ENCODE peak calls at places on chromosome X, in ten cellular contexts. P is bronchial epithelial cell; C is A172; Q is posterior cingulate gyrus; L is HTR-8/SVneo; K is COR-L47; O is ovary; I is stimulated activated CD4-positive, alpha-beta T cell treated with anti-CD3 and anti-CD28 coated beads, Interleukin-2, amount 100 ng/mL, for 48 hours; G is A673; W is NCI-H1436. B is an unnamed sample.

GRCh38 chrX:28884823-28885222 is 297.6 kb downstream of the IL1RAPL1 start:
- DNase-seq in W (no peak), P (no peak), I (no peak), Q (no peak), C (no peak), L (no peak), G (no peak), O (no peak), K (no peak), B (no peak)

GRCh38 chrX:154021131-154021611 is 1.5 kb upstream of the IRAK1 start:
- DNase-seq in C (peak), O (no peak), I (no peak), G (no peak), Q (no peak), W (no peak), P (peak), L (no peak), K (no peak), B (no peak)

GRCh38 chrX:75603833-75604232 is 81.0 kb upstream of the ZDHHC15 start:
- DNase-seq in K (no peak), I (no peak), L (no peak), W (peak), O (no peak), C (peak), Q (no peak), G (peak), P (peak), B (no peak)

GRCh38 chrX:9598344-9598743 is 133.5 kb downstream of the TBL1X start:
- DNase-seq in O (no peak), K (no peak), W (no peak), I (no peak), C (peak), P (no peak), G (no peak), Q (no peak), L (no peak), B (no peak)

GRCh38 chrX:50452782-50453181 is 17.8 kb downstream of the DGKK start:
- DNase-seq in P (no peak), O (no peak), K (no peak), G (peak), C (no peak), W (no peak), Q (no peak), L (no peak), I (no peak), B (no peak)

GRCh38 chrX:48154796-48155195 is 24.4 kb downstream of the SPACA5B start:
- DNase-seq in I (no peak), P (no peak), G (no peak), O (no peak), C (no peak), L (no peak), W (no peak), Q (no peak), K (no peak), B (no peak)

GRCh38 chrX:151974336-151975227 is at the start of gene GABRE:
- DNase-seq in C (no peak), W (no peak), K (no peak), I (no peak), L (no peak), Q (no peak), O (peak), G (no peak), P (no peak), B (peak)

GRCh38 chrX:2261838-2262678 is 238.7 kb downstream of the DHRSX start:
- DNase-seq in P (peak), L (no peak), O (no peak), C (no peak), G (no peak), Q (peak), I (no peak), W (no peak), K (no peak), B (no peak)